ENCODE peak calls at places on chromosomes 7 and 10, in eight cellular contexts. R, I, N, L, A, P, B and F are unnamed samples.

GRCh38 chr7:30511494-30511893 is 6.9 kb upstream of the GGCT start:
- DNase-seq in N (no peak), B (no peak), I (no peak), R (no peak), A (no peak), L (no peak), P (no peak), F (no peak)

GRCh38 chr7:251005-251404 is 39.0 kb upstream of the FOXL3 start:
- DNase-seq in A (no peak), P (no peak), L (no peak), B (no peak), R (no peak), N (no peak), I (no peak), F (peak)

GRCh38 chr7:108351715-108352114 is 104.5 kb downstream of the NRCAM start:
- DNase-seq in A (no peak), N (no peak), I (no peak), P (no peak), L (no peak), R (no peak), B (no peak), F (no peak)

GRCh38 chr7:34036069-34036920 is 131.0 kb downstream of the BMPER start:
- DNase-seq in I (no peak), N (no peak), R (no peak), L (no peak), B (peak), A (peak), P (no peak), F (no peak)

GRCh38 chr10:131930150-131930549 is 29.3 kb downstream of the PPP2R2D start:
- DNase-seq in P (no peak), A (no peak), N (no peak), R (no peak), L (no peak), I (no peak), B (no peak), F (no peak)

GRCh38 chr10:44818721-44819127 is 92.4 kb upstream of the TMEM72 start:
- DNase-seq in B (peak), L (no peak), I (no peak), R (no peak), A (no peak), P (no peak), N (no peak), F (no peak)

GRCh38 chr10:112711366-112711765 is 238.7 kb upstream of the TCF7L2 start:
- DNase-seq in L (no peak), I (no peak), N (no peak), A (no peak), P (no peak), B (peak), R (no peak), F (no peak)

GRCh38 chr10:50740351-50740688 is 584 bp downstream of the ASAH2B start:
- DNase-seq in L (no peak), R (peak), A (no peak), B (peak), N (no peak), I (no peak), P (no peak), F (no peak)

GRCh38 chr10:23096814-23097549 is 1.6 kb downstream of the MSRB2 start:
- DNase-seq in R (no peak), A (no peak), L (no peak), B (peak), I (no peak), P (peak), N (peak), F (peak)